ENCODE peak calls at places on chromosome 1, in seven cellular contexts. O, G, C, I, K, Z and U are unnamed samples.

GRCh38 chr1:89670168-89670567 is 37.2 kb downstream of the LRRC8C start:
- DNase-seq in G (no peak), O (no peak), Z (no peak), K (no peak), C (no peak), I (peak; percentile 54), U (no peak)

GRCh38 chr1:27037518-27037917 is 24.9 kb upstream of the TENT5B start:
- DNase-seq in I (no peak), K (no peak), G (no peak), O (no peak), Z (no peak), C (no peak), U (no peak)

GRCh38 chr1:47212636-47213229 is 19.3 kb downstream of the TAL1 start:
- DNase-seq in O (no peak), Z (no peak), C (peak; percentile 41), I (no peak), G (no peak), K (no peak), U (no peak)

GRCh38 chr1:234897754-234898454 is 230.7 kb downstream of the TOMM20 start:
- DNase-seq in I (no peak), Z (no peak), G (no peak), O (no peak), C (no peak), K (no peak), U (peak; percentile 51)

GRCh38 chr1:30257742-30258380 is 465.5 kb downstream of the MATN1 start:
- DNase-seq in C (peak; percentile 64), Z (no peak), G (no peak), O (no peak), I (no peak), K (no peak), U (peak; percentile 68)

GRCh38 chr1:29716306-29716705 is 480.0 kb downstream of the PTPRU start:
- DNase-seq in K (no peak), I (no peak), Z (no peak), C (no peak), G (no peak), O (no peak), U (no peak)

GRCh38 chr1:38917772-38918171 is 23.9 kb downstream of the RHBDL2 start:
- DNase-seq in Z (no peak), C (no peak), K (no peak), G (no peak), I (no peak), O (no peak), U (no peak)

GRCh38 chr1:61776091-61776490 is 33.8 kb downstream of the PATJ start:
- DNase-seq in C (no peak), G (no peak), I (no peak), K (no peak), Z (no peak), O (no peak), U (no peak)

GRCh38 chr1:204725821-204726448 is 40.4 kb upstream of the LRRN2 start:
- DNase-seq in Z (no peak), K (no peak), O (no peak), C (no peak), G (peak; percentile 54), I (no peak), U (no peak)

GRCh38 chr1:7551442-7551841 is 219.7 kb upstream of the VAMP3 start:
- DNase-seq in I (no peak), G (no peak), C (peak; percentile 45), O (no peak), K (no peak), Z (no peak), U (peak; percentile 46)

GRCh38 chr1:188583133-188583532 is 1754.4 kb downstream of the PLA2G4A start:
- DNase-seq in I (no peak), C (no peak), G (no peak), O (no peak), Z (no peak), K (no peak), U (no peak)

GRCh38 chr1:188584119-188584518 is 1755.4 kb downstream of the PLA2G4A start:
- DNase-seq in O (no peak), G (no peak), C (no peak), K (no peak), I (no peak), Z (no peak), U (no peak)
- TF ChIP-seq CTCF in O (no peak), G (no peak), C (no peak), K (no peak), I (no peak), Z (no peak), U (no peak)

GRCh38 chr1:34460193-34460592 is 283.5 kb downstream of the C1orf94 start:
- DNase-seq in I (no peak), G (peak; percentile 59), Z (no peak), C (no peak), K (no peak), O (no peak), U (no peak)
- TF ChIP-seq CTCF in I (peak; percentile 42), G (peak; percentile 38), Z (peak; percentile 18), C (peak; percentile 58), K (peak; percentile 56), O (no peak), U (peak; percentile 54)

DNA sequence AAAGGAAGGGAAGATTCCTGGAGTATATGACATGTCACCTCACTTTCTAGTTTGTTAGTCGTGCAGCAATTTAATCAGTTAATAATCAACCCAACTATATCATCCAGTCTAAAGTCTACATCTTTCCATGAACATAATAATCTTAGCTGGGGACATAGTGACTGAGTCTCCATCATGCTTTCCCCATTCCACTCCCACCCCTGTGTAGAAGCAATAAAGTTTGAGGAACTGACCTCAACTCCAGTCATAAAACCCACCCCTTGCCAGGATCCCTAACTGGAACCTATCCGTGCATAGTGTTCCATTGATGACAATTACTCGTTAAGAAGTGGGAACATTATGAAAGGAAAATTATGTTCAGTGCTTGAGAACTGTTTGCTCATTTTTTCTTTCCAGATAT is 48.9 kb upstream of the MROH9 start:
- DNase-seq in Z (no peak), C (no peak), G (no peak), K (no peak), O (no peak), I (no peak), U (no peak)
- TF ChIP-seq CTCF in Z (no peak), C (no peak), G (no peak), K (no peak), O (no peak), I (no peak), U (no peak)

GRCh38 chr1:9275567-9276034 is 17.1 kb upstream of the SPSB1 start:
- DNase-seq in I (peak; percentile 86), O (no peak), K (peak; percentile 44), G (peak; percentile 81), C (peak; percentile 84), Z (peak; percentile 81), U (no peak)
- TF ChIP-seq CTCF in I (no peak), O (no peak), K (no peak), G (no peak), C (no peak), Z (no peak), U (no peak)

GRCh38 chr1:152014943-152015342 is 21.3 kb upstream of the S100A10 start:
- DNase-seq in O (no peak), K (no peak), G (no peak), I (no peak), Z (no peak), C (no peak), U (no peak)

GRCh38 chr1:152021557-152021956 is 15.2 kb downstream of the S100A11 start:
- DNase-seq in G (no peak), O (no peak), C (no peak), I (no peak), K (no peak), Z (no peak), U (no peak)

GRCh38 chr1:152015766-152016165 is 21.0 kb downstream of the S100A11 start:
- DNase-seq in G (no peak), O (no peak), K (no peak), C (no peak), I (no peak), Z (no peak), U (no peak)

GRCh38 chr1:152022521-152022920 is 14.3 kb downstream of the S100A11 start:
- DNase-seq in C (no peak), O (no peak), I (no peak), K (no peak), Z (no peak), G (no peak), U (no peak)

GRCh38 chr1:152018537-152018936 is 18.3 kb downstream of the S100A11 start:
- DNase-seq in Z (peak; percentile 59), K (no peak), C (no peak), I (no peak), O (no peak), G (no peak), U (no peak)
- TF ChIP-seq CTCF in Z (peak; percentile 67), K (no peak), C (no peak), I (peak; percentile 52), O (no peak), G (no peak), U (peak; percentile 56)

GRCh38 chr1:156773607-156774006 is 6.3 kb downstream of the PRCC start:
- DNase-seq in C (no peak), K (no peak), Z (no peak), G (no peak), I (no peak), O (no peak), U (no peak)
- TF ChIP-seq CTCF in C (no peak), K (no peak), Z (peak; percentile 21), G (no peak), I (no peak), O (no peak), U (peak; percentile 40)